ENCODE peak calls at places on chromosome 5, in nine cellular contexts. I is PC-9; K is IMR-90; W is CD8-positive, alpha-beta memory T cell; M is CD8-positive, alpha-beta T cell; R is ascending aorta; N is pancreas; G is endodermal cell; Y is body of pancreas. S is an unnamed sample.

GRCh38 chr5:76983468-76983867 is 30.6 kb downstream of the CRHBP start:
- DNase-seq in M (no peak), W (no peak), R (no peak), K (no peak), G (no peak), N (no peak), Y (no peak), I (no peak), S (no peak)

GRCh38 chr5:176466245-176466871 is 18.2 kb downstream of the FAF2 start:
- DNase-seq in W (no peak), G (peak; percentile 39), K (peak; percentile 87), N (no peak), Y (no peak), I (no peak), M (no peak), R (no peak), S (no peak)

GRCh38 chr5:92822183-92822582 is 758.8 kb downstream of the NR2F1-AS1 start:
- DNase-seq in Y (no peak), M (no peak), G (peak; percentile 62), W (no peak), N (no peak), I (no peak), R (no peak), K (no peak), S (peak; percentile 19)

GRCh38 chr5:76978869-76979268 is 26.0 kb downstream of the CRHBP start:
- DNase-seq in R (no peak), W (no peak), M (no peak), I (no peak), K (no peak), N (no peak), Y (no peak), G (no peak), S (no peak)

GRCh38 chr5:104111622-104112021 is 549.0 kb upstream of the NUDT12 start:
- DNase-seq in I (no peak), K (no peak), G (no peak), R (no peak), W (no peak), M (no peak), Y (no peak), N (no peak), S (no peak)

GRCh38 chr5:96337048-96337781 is 95.8 kb downstream of the PCSK1 start:
- DNase-seq in Y (no peak), G (no peak), W (no peak), I (no peak), N (no peak), K (no peak), M (no peak), R (no peak), S (no peak)

GRCh38 chr5:111231053-111231586 is 6.9 kb downstream of the CAMK4 start:
- DNase-seq in W (peak; percentile 40), N (no peak), Y (no peak), K (no peak), M (no peak), R (no peak), I (no peak), G (no peak), S (no peak)

GRCh38 chr5:103441523-103441922 is 121.1 kb downstream of the NUDT12 start:
- DNase-seq in R (no peak), M (no peak), Y (no peak), N (no peak), G (no peak), K (no peak), W (no peak), I (no peak), S (no peak)

GRCh38 chr5:43193171-43193951 is 1.3 kb downstream of the NIM1K start:
- DNase-seq in K (peak; percentile 94), G (no peak), N (no peak), Y (peak; percentile 34), W (peak; percentile 61), R (peak; percentile 64), I (peak; percentile 24), M (no peak), S (no peak)

GRCh38 chr5:61919920-61920319 is 386.1 kb upstream of the KIF2A start:
- DNase-seq in N (no peak), G (no peak), K (no peak), I (no peak), R (no peak), Y (peak; percentile 82), M (no peak), W (no peak), S (no peak)

GRCh38 chr5:119453045-119453383 is 717 bp downstream of the HSD17B4 start:
- DNase-seq in I (no peak), R (no peak), G (no peak), N (no peak), Y (peak; percentile 40), M (no peak), K (peak; percentile 38), W (no peak), S (no peak)

GRCh38 chr5:980001-980588 is 28.5 kb upstream of the NKD2 start:
- DNase-seq in K (no peak), N (no peak), W (no peak), G (peak; percentile 42), M (no peak), R (no peak), I (no peak), Y (peak; percentile 34), S (peak; percentile 68)

GRCh38 chr5:81398741-81399140 is 4.8 kb upstream of the ACOT12 start:
- DNase-seq in G (no peak), K (no peak), Y (no peak), M (no peak), N (no peak), I (no peak), R (no peak), W (no peak), S (no peak)

GRCh38 chr5:60634054-60634453 is 65.9 kb downstream of the DEPDC1B start:
- DNase-seq in R (no peak), I (no peak), G (no peak), K (no peak), M (no peak), N (no peak), Y (no peak), W (no peak), S (no peak)

GRCh38 chr5:58974083-58974482 is 391.2 kb downstream of the RAB3C start:
- DNase-seq in Y (no peak), R (no peak), W (no peak), N (no peak), M (no peak), G (no peak), K (no peak), I (no peak), S (no peak)

GRCh38 chr5:81070561-81070960 is 110.4 kb downstream of the RASGRF2 start:
- DNase-seq in G (no peak), Y (no peak), N (no peak), K (no peak), R (no peak), I (no peak), W (no peak), M (no peak), S (no peak)

GRCh38 chr5:148937239-148937638 is 110.8 kb downstream of the ADRB2 start:
- DNase-seq in M (no peak), W (no peak), Y (no peak), I (no peak), R (no peak), K (peak; percentile 11), N (no peak), G (no peak), S (no peak)

GRCh38 chr5:142686968-142687367 is 1.1 kb upstream of the FGF1 start:
- DNase-seq in I (no peak), N (no peak), R (peak; percentile 42), K (no peak), M (no peak), W (no peak), G (no peak), Y (no peak), S (no peak)

GRCh38 chr5:108516771-108517170 is 134.9 kb upstream of the FBXL17 start:
- DNase-seq in I (no peak), K (no peak), R (no peak), Y (no peak), N (no peak), M (no peak), G (no peak), W (no peak), S (no peak)

GRCh38 chr5:27266184-27266583 is 227.8 kb upstream of the CDH9 start:
- DNase-seq in N (no peak), Y (no peak), G (no peak), K (no peak), M (no peak), R (no peak), I (no peak), W (no peak), S (no peak)

GRCh38 chr5:68924490-68925145 is 169.2 kb upstream of the SLC30A5 start:
- DNase-seq in R (no peak), I (no peak), G (no peak), K (peak; percentile 41), N (no peak), M (no peak), W (no peak), Y (peak; percentile 67), S (no peak)

GRCh38 chr5:180080670-180081280 is 9.2 kb upstream of the RNF130 start:
- DNase-seq in W (peak; percentile 49), G (no peak), Y (no peak), K (no peak), I (no peak), R (peak; percentile 49), N (no peak), M (peak; percentile 41), S (no peak)

GRCh38 chr5:158889007-158889406 is 210.7 kb downstream of the EBF1 start:
- DNase-seq in K (no peak), Y (no peak), R (no peak), N (no peak), G (no peak), M (no peak), I (no peak), W (no peak), S (no peak)
- H3K27ac ChIP-seq in K (no peak overlapping the region), Y (no peak overlapping the region), R (no peak overlapping the region), N (no peak overlapping the region), G (no peak overlapping the region), M (no peak overlapping the region), I (no peak overlapping the region), W (no peak overlapping the region), S (no peak overlapping the region)

DNA sequence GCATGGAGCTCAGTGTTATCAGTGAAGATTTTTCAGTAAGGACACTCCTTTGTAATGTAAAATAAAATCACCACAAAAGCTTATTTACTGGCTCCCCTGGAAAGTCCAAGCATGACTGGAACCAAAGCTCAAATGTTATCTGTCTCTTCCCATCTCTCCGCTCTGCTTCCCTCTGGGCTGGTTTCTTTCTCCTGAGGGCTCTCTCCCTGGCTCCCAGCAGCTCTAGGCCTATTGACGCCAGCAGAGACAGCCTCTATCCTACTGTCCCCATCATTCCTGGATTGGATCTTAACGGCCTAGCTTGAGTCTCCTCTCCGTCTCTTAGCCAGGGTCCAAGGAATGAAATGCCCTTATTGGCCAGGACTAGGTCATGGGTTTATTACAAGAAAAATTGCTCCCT is 86.1 kb downstream of the TMEM167A start:
- DNase-seq in Y (no peak), R (no peak), M (no peak), K (no peak), I (no peak), N (no peak), G (no peak), W (no peak), S (no peak)
- H3K4me3 ChIP-seq in Y (no peak overlapping the region), R (no peak overlapping the region), M (no peak overlapping the region), K (no peak overlapping the region), I (no peak overlapping the region), N (no peak overlapping the region), G (no peak overlapping the region), W (no peak overlapping the region), S (no peak overlapping the region)

GRCh38 chr5:134095293-134095692 is 19.2 kb upstream of the TCF7 start:
- DNase-seq in W (no peak), R (no peak), I (no peak), G (no peak), N (no peak), Y (no peak), K (no peak), M (no peak), S (no peak)
- H3K4me1 ChIP-seq in W (peaks cover 88% of the 10 kb centered on the region), R (peaks cover 6% of the 10 kb centered on the region), I (peaks cover 58% of the 10 kb centered on the region), G (peaks cover 14% of the 10 kb centered on the region), N (no peaks in the 10 kb centered on the region), Y (peaks cover 7% of the 10 kb centered on the region), K (no peaks in the 10 kb centered on the region), M (peaks cover 93% of the 10 kb centered on the region), S (no peaks in the 10 kb centered on the region)

GRCh38 chr5:56108212-56108611 is 113.4 kb upstream of the IL6ST start:
- DNase-seq in G (no peak), I (no peak), K (no peak), M (no peak), W (no peak), Y (no peak), R (no peak), N (no peak), S (no peak)
- H3K27ac ChIP-seq in G (no peak overlapping the region), I (no peak overlapping the region), K (no peak overlapping the region), M (no peak overlapping the region), W (no peak overlapping the region), Y (no peak overlapping the region), R (no peak overlapping the region), N (no peak overlapping the region), S (no peak overlapping the region)